ENCODE peak calls at places on chromosomes 2 and 18, in seven cellular contexts. One of them, this sample, is unnamed.
A peak's percentile ranks its signal among the peaks of the same experiment; 100 is the strongest.

GRCh38 chr2:11542275-11542819 is 8.5 kb downstream of the GREB1 start:
- DNase-seq in GM23248: no peak
- DNase-seq in retina: no peak
- DNase-seq in brain microvascular endothelial cell: no peak
- DNase-seq in NCI-H187: no peak
- DNase-seq in C1 segment of cervical spinal cord: no peak
- DNase-seq in NCI-H2029 treated with DMSO at 0.1 percent for 48 hours: no peak
- DNase-seq in this sample: no peak

GRCh38 chr2:109160714-109161440 is 31.9 kb downstream of the SH3RF3 start:
- DNase-seq in NCI-H2029 treated with DMSO at 0.1 percent for 48 hours: no peak
- DNase-seq in C1 segment of cervical spinal cord: no peak
- DNase-seq in NCI-H187: no peak
- DNase-seq in retina: no peak
- DNase-seq in GM23248: no peak
- DNase-seq in brain microvascular endothelial cell: no peak
- DNase-seq in this sample: no peak

GRCh38 chr2:168530980-168531379 is 74.9 kb downstream of the CERS6 start:
- DNase-seq in GM23248: peak; percentile 65
- DNase-seq in retina: no peak
- DNase-seq in NCI-H2029 treated with DMSO at 0.1 percent for 48 hours: no peak
- DNase-seq in NCI-H187: no peak
- DNase-seq in C1 segment of cervical spinal cord: no peak
- DNase-seq in brain microvascular endothelial cell: no peak
- DNase-seq in this sample: no peak

GRCh38 chr2:131043199-131044077 is 49.8 kb downstream of the FAM168B start:
- DNase-seq in C1 segment of cervical spinal cord: no peak
- DNase-seq in GM23248: no peak
- DNase-seq in NCI-H187: no peak
- DNase-seq in retina: no peak
- DNase-seq in NCI-H2029 treated with DMSO at 0.1 percent for 48 hours: no peak
- DNase-seq in brain microvascular endothelial cell: no peak
- DNase-seq in this sample: no peak

GRCh38 chr2:129813404-129813803 is 166.1 kb upstream of the RAB6C start:
- DNase-seq in brain microvascular endothelial cell: no peak
- DNase-seq in GM23248: peak; percentile 15
- DNase-seq in NCI-H187: no peak
- DNase-seq in retina: no peak
- DNase-seq in C1 segment of cervical spinal cord: no peak
- DNase-seq in NCI-H2029 treated with DMSO at 0.1 percent for 48 hours: no peak
- DNase-seq in this sample: no peak

GRCh38 chr2:3334392-3334791 is 43.2 kb downstream of the EIPR1 start:
- DNase-seq in NCI-H187: no peak
- DNase-seq in brain microvascular endothelial cell: no peak
- DNase-seq in GM23248: no peak
- DNase-seq in C1 segment of cervical spinal cord: no peak
- DNase-seq in NCI-H2029 treated with DMSO at 0.1 percent for 48 hours: no peak
- DNase-seq in retina: no peak
- DNase-seq in this sample: no peak

GRCh38 chr2:40173276-40173675 is 278.6 kb downstream of the SLC8A1 start:
- DNase-seq in NCI-H187: no peak
- DNase-seq in brain microvascular endothelial cell: no peak
- DNase-seq in NCI-H2029 treated with DMSO at 0.1 percent for 48 hours: no peak
- DNase-seq in C1 segment of cervical spinal cord: no peak
- DNase-seq in GM23248: peak; percentile 40
- DNase-seq in retina: no peak
- DNase-seq in this sample: no peak

GRCh38 chr2:177042311-177042710 is 170.3 kb upstream of the HNRNPA3 start:
- DNase-seq in C1 segment of cervical spinal cord: no peak
- DNase-seq in retina: no peak
- DNase-seq in NCI-H187: no peak
- DNase-seq in GM23248: no peak
- DNase-seq in brain microvascular endothelial cell: no peak
- DNase-seq in NCI-H2029 treated with DMSO at 0.1 percent for 48 hours: no peak
- DNase-seq in this sample: no peak

GRCh38 chr2:101063352-101063751 is 61.3 kb downstream of the RPL31 start:
- DNase-seq in C1 segment of cervical spinal cord: no peak
- DNase-seq in NCI-H187: no peak
- DNase-seq in retina: no peak
- DNase-seq in NCI-H2029 treated with DMSO at 0.1 percent for 48 hours: no peak
- DNase-seq in brain microvascular endothelial cell: peak; percentile 22
- DNase-seq in GM23248: peak; percentile 81
- DNase-seq in this sample: peak; percentile 55

GRCh38 chr18:33812186-33812585 is 234.2 kb downstream of the ASXL3 start:
- DNase-seq in brain microvascular endothelial cell: no peak
- DNase-seq in NCI-H187: no peak
- DNase-seq in GM23248: no peak
- DNase-seq in C1 segment of cervical spinal cord: no peak
- DNase-seq in NCI-H2029 treated with DMSO at 0.1 percent for 48 hours: no peak
- DNase-seq in retina: no peak
- DNase-seq in this sample: no peak

GRCh38 chr2:46634905-46635304 is 155.5 kb downstream of the TMEM247 start:
- DNase-seq in NCI-H187: no peak
- DNase-seq in C1 segment of cervical spinal cord: no peak
- DNase-seq in brain microvascular endothelial cell: no peak
- DNase-seq in retina: no peak
- DNase-seq in NCI-H2029 treated with DMSO at 0.1 percent for 48 hours: no peak
- DNase-seq in GM23248: no peak
- DNase-seq in this sample: no peak

GRCh38 chr2:28296243-28296642 is 96.4 kb upstream of the FOSL2 start:
- DNase-seq in GM23248: peak; percentile 83
- DNase-seq in C1 segment of cervical spinal cord: no peak
- DNase-seq in brain microvascular endothelial cell: peak; percentile 70
- DNase-seq in NCI-H2029 treated with DMSO at 0.1 percent for 48 hours: no peak
- DNase-seq in retina: no peak
- DNase-seq in NCI-H187: no peak
- DNase-seq in this sample: peak; percentile 94

GRCh38 chr2:133504566-133505505 is 63.4 kb downstream of the NCKAP5 start:
- DNase-seq in C1 segment of cervical spinal cord: no peak
- DNase-seq in retina: no peak
- DNase-seq in NCI-H2029 treated with DMSO at 0.1 percent for 48 hours: peak; percentile 37
- DNase-seq in brain microvascular endothelial cell: peak; percentile 66
- DNase-seq in GM23248: no peak
- DNase-seq in NCI-H187: no peak
- DNase-seq in this sample: peak; percentile 30

GRCh38 chr2:197306691-197307030 is 3.9 kb downstream of the ANKRD44 start:
- DNase-seq in NCI-H187: no peak
- DNase-seq in C1 segment of cervical spinal cord: no peak
- DNase-seq in brain microvascular endothelial cell: no peak
- DNase-seq in NCI-H2029 treated with DMSO at 0.1 percent for 48 hours: peak; percentile 61
- DNase-seq in GM23248: peak; percentile 71
- DNase-seq in retina: no peak
- DNase-seq in this sample: no peak

GRCh38 chr18:8121942-8122480 is 487.2 kb upstream of the RAB12 start:
- DNase-seq in retina: no peak
- DNase-seq in GM23248: peak; percentile 93
- DNase-seq in brain microvascular endothelial cell: peak; percentile 92
- DNase-seq in NCI-H2029 treated with DMSO at 0.1 percent for 48 hours: no peak
- DNase-seq in NCI-H187: no peak
- DNase-seq in C1 segment of cervical spinal cord: no peak
- DNase-seq in this sample: peak; percentile 71

GRCh38 chr2:60355849-60356261 is 197.6 kb downstream of the BCL11A start:
- DNase-seq in GM23248: no peak
- DNase-seq in C1 segment of cervical spinal cord: no peak
- DNase-seq in NCI-H2029 treated with DMSO at 0.1 percent for 48 hours: no peak
- DNase-seq in brain microvascular endothelial cell: no peak
- DNase-seq in retina: no peak
- DNase-seq in NCI-H187: no peak
- DNase-seq in this sample: no peak

GRCh38 chr2:237281900-237282306 is 132.1 kb downstream of the COL6A3 start:
- DNase-seq in brain microvascular endothelial cell: peak; percentile 73
- DNase-seq in retina: no peak
- DNase-seq in C1 segment of cervical spinal cord: no peak
- DNase-seq in GM23248: peak; percentile 96
- DNase-seq in NCI-H2029 treated with DMSO at 0.1 percent for 48 hours: no peak
- DNase-seq in NCI-H187: peak; percentile 15
- DNase-seq in this sample: peak; percentile 80

GRCh38 chr2:213934560-213934959 is 476.3 kb upstream of the VWC2L start:
- DNase-seq in brain microvascular endothelial cell: peak; percentile 42
- DNase-seq in C1 segment of cervical spinal cord: no peak
- DNase-seq in NCI-H187: no peak
- DNase-seq in NCI-H2029 treated with DMSO at 0.1 percent for 48 hours: no peak
- DNase-seq in retina: no peak
- DNase-seq in GM23248: peak; percentile 28
- DNase-seq in this sample: no peak

GRCh38 chr2:20241973-20242726 is 17.2 kb upstream of the SDC1 start:
- DNase-seq in retina: no peak
- DNase-seq in C1 segment of cervical spinal cord: no peak
- DNase-seq in NCI-H2029 treated with DMSO at 0.1 percent for 48 hours: no peak
- DNase-seq in brain microvascular endothelial cell: no peak
- DNase-seq in NCI-H187: no peak
- DNase-seq in GM23248: no peak
- DNase-seq in this sample: no peak

GRCh38 chr2:42041377-42042127 is 6.3 kb upstream of the PKDCC start:
- DNase-seq in NCI-H2029 treated with DMSO at 0.1 percent for 48 hours: no peak
- DNase-seq in retina: no peak
- DNase-seq in brain microvascular endothelial cell: no peak
- DNase-seq in GM23248: no peak
- DNase-seq in NCI-H187: no peak
- DNase-seq in C1 segment of cervical spinal cord: no peak
- DNase-seq in this sample: no peak

GRCh38 chr18:55907352-55908045 is 319.5 kb upstream of the TCF4 start:
- DNase-seq in C1 segment of cervical spinal cord: no peak
- DNase-seq in retina: no peak
- DNase-seq in GM23248: peak; percentile 39
- DNase-seq in NCI-H2029 treated with DMSO at 0.1 percent for 48 hours: no peak
- DNase-seq in brain microvascular endothelial cell: no peak
- DNase-seq in NCI-H187: no peak
- DNase-seq in this sample: no peak

GRCh38 chr2:219358170-219359075 is 25.9 kb upstream of the RESP18 start:
- DNase-seq in retina: peak; percentile 41
- DNase-seq in NCI-H187: no peak
- DNase-seq in brain microvascular endothelial cell: no peak
- DNase-seq in GM23248: peak; percentile 25
- DNase-seq in NCI-H2029 treated with DMSO at 0.1 percent for 48 hours: no peak
- DNase-seq in C1 segment of cervical spinal cord: no peak
- DNase-seq in this sample: no peak

This sample was measured in RCC 7860.